ENCODE peak calls at places on chromosomes 13 and 19, in six cellular contexts. One of them, this sample, is unnamed.

GRCh38 chr13:45142440-45143345 is 22.4 kb downstream of the GTF2F2 start:
- DNase-seq in GM23338: no peak
- DNase-seq in hepatocyte: peak; percentile 7
- DNase-seq in neural progenitor cell: peak; percentile 5
- DNase-seq in PC-3: peak; percentile 67
- DNase-seq in SK-N-SH: no peak
- DNase-seq in this sample: no peak

GRCh38 chr13:31962661-31963345 is 68.8 kb upstream of the FRY start:
- DNase-seq in GM23338: no peak
- DNase-seq in hepatocyte: no peak
- DNase-seq in PC-3: no peak
- DNase-seq in SK-N-SH: no peak
- DNase-seq in neural progenitor cell: no peak
- DNase-seq in this sample: no peak

GRCh38 chr19:10294368-10294697 is 4.6 kb downstream of the ICAM5 start:
- DNase-seq in PC-3: no peak
- DNase-seq in neural progenitor cell: peak; percentile 72
- DNase-seq in hepatocyte: no peak
- DNase-seq in GM23338: peak; percentile 56
- DNase-seq in SK-N-SH: no peak
- DNase-seq in this sample: no peak

GRCh38 chr19:39030854-39031367 is 1.4 kb downstream of the FBXO27 start:
- DNase-seq in neural progenitor cell: no peak
- DNase-seq in GM23338: no peak
- DNase-seq in PC-3: no peak
- DNase-seq in SK-N-SH: no peak
- DNase-seq in hepatocyte: no peak
- DNase-seq in this sample: no peak

GRCh38 chr13:97125810-97126738 is 96.1 kb upstream of the MBNL2 start:
- DNase-seq in GM23338: no peak
- DNase-seq in PC-3: peak; percentile 61
- DNase-seq in neural progenitor cell: no peak
- DNase-seq in hepatocyte: peak; percentile 64
- DNase-seq in SK-N-SH: no peak
- DNase-seq in this sample: no peak

GRCh38 chr19:15300533-15301194 is 31.7 kb downstream of the BRD4 start:
- DNase-seq in GM23338: no peak
- DNase-seq in hepatocyte: no peak
- DNase-seq in neural progenitor cell: no peak
- DNase-seq in SK-N-SH: no peak
- DNase-seq in PC-3: no peak
- DNase-seq in this sample: no peak

GRCh38 chr19:46784262-46785053 is 3.9 kb downstream of the SLC1A5 start:
- DNase-seq in hepatocyte: peak; percentile 84
- DNase-seq in GM23338: peak; percentile 82
- DNase-seq in SK-N-SH: peak; percentile 64
- DNase-seq in neural progenitor cell: peak; percentile 74
- DNase-seq in PC-3: peak; percentile 80
- DNase-seq in this sample: peak; percentile 87

GRCh38 chr19:4909897-4910593 is 744 bp downstream of the UHRF1 start:
- DNase-seq in neural progenitor cell: peak; percentile 98
- DNase-seq in hepatocyte: peak; percentile 96
- DNase-seq in PC-3: peak; percentile 95
- DNase-seq in SK-N-SH: peak; percentile 99
- DNase-seq in GM23338: peak; percentile 97
- DNase-seq in this sample: peak; percentile 98

GRCh38 chr13:51935326-51936171 is 73.8 kb downstream of the CCDC70 start:
- DNase-seq in GM23338: peak; percentile 72
- DNase-seq in neural progenitor cell: peak; percentile 61
- DNase-seq in SK-N-SH: peak; percentile 49
- DNase-seq in hepatocyte: peak; percentile 49
- DNase-seq in PC-3: peak; percentile 44
- DNase-seq in this sample: no peak

GRCh38 chr19:46607441-46607841 is 6.3 kb downstream of the CALM3 start:
- DNase-seq in GM23338: no peak
- DNase-seq in PC-3: no peak
- DNase-seq in hepatocyte: no peak
- DNase-seq in neural progenitor cell: no peak
- DNase-seq in SK-N-SH: peak; percentile 6
- DNase-seq in this sample: no peak

GRCh38 chr13:97307882-97308624 is 85.9 kb downstream of the MBNL2 start:
- DNase-seq in GM23338: peak; percentile 38
- DNase-seq in neural progenitor cell: peak; percentile 50
- DNase-seq in SK-N-SH: peak; percentile 45
- DNase-seq in hepatocyte: no peak
- DNase-seq in PC-3: peak; percentile 68
- DNase-seq in this sample: no peak

GRCh38 chr13:50200988-50201387 is 185.7 kb downstream of the KCNRG start:
- DNase-seq in hepatocyte: peak; percentile 38
- DNase-seq in GM23338: no peak
- DNase-seq in SK-N-SH: no peak
- DNase-seq in neural progenitor cell: no peak
- DNase-seq in PC-3: no peak
- DNase-seq in this sample: no peak

GRCh38 chr19:45255611-45256157 is 4.6 kb downstream of the MARK4 start:
- DNase-seq in PC-3: no peak
- DNase-seq in neural progenitor cell: no peak
- DNase-seq in GM23338: no peak
- DNase-seq in hepatocyte: no peak
- DNase-seq in SK-N-SH: no peak
- DNase-seq in this sample: no peak

GRCh38 chr13:26619321-26619720 is 61.8 kb downstream of the WASF3 start:
- DNase-seq in hepatocyte: no peak
- DNase-seq in SK-N-SH: no peak
- DNase-seq in PC-3: peak; percentile 18
- DNase-seq in GM23338: no peak
- DNase-seq in neural progenitor cell: no peak
- DNase-seq in this sample: no peak

GRCh38 chr13:72751220-72751619 is 23.5 kb downstream of the BORA start:
- DNase-seq in GM23338: no peak
- DNase-seq in SK-N-SH: no peak
- DNase-seq in neural progenitor cell: no peak
- DNase-seq in PC-3: no peak
- DNase-seq in hepatocyte: no peak
- DNase-seq in this sample: no peak

GRCh38 chr19:55656552-55656951 is 1.7 kb downstream of the U2AF2 start:
- DNase-seq in PC-3: no peak
- DNase-seq in SK-N-SH: no peak
- DNase-seq in GM23338: no peak
- DNase-seq in neural progenitor cell: no peak
- DNase-seq in hepatocyte: no peak
- DNase-seq in this sample: no peak

GRCh38 chr19:55655648-55656040 is 809 bp downstream of the U2AF2 start:
- DNase-seq in PC-3: no peak
- DNase-seq in neural progenitor cell: no peak
- DNase-seq in GM23338: no peak
- DNase-seq in hepatocyte: no peak
- DNase-seq in SK-N-SH: no peak
- DNase-seq in this sample: no peak

GRCh38 chr19:55654833-55655647 is at the start of gene U2AF2:
- DNase-seq in hepatocyte: peak; percentile 97
- DNase-seq in neural progenitor cell: peak; percentile 96
- DNase-seq in PC-3: peak; percentile 95
- DNase-seq in GM23338: peak; percentile 93
- DNase-seq in SK-N-SH: peak; percentile 97
- DNase-seq in this sample: peak; percentile 92

GRCh38 chr19:55658846-55659459 is 4.1 kb downstream of the U2AF2 start:
- DNase-seq in SK-N-SH: no peak
- DNase-seq in GM23338: no peak
- DNase-seq in neural progenitor cell: no peak
- DNase-seq in PC-3: no peak
- DNase-seq in hepatocyte: no peak
- DNase-seq in this sample: no peak

GRCh38 chr19:55657004-55657747 is 2.3 kb downstream of the U2AF2 start:
- DNase-seq in PC-3: peak; percentile 51
- DNase-seq in SK-N-SH: no peak
- DNase-seq in hepatocyte: no peak
- DNase-seq in neural progenitor cell: no peak
- DNase-seq in GM23338: no peak
- DNase-seq in this sample: peak; percentile 14
- TF ChIP-seq EZH2phosphoT487 in PC-3: no peak
- TF ChIP-seq EZH2phosphoT487 in SK-N-SH: no peak
- TF ChIP-seq EZH2phosphoT487 in hepatocyte: no peak
- TF ChIP-seq EZH2phosphoT487 in neural progenitor cell: no peak
- TF ChIP-seq EZH2phosphoT487 in GM23338: no peak
- TF ChIP-seq EZH2phosphoT487 in this sample: no peak

GRCh38 chr19:51691122-51692064 is 1.7 kb upstream of the SPACA6 start:
- DNase-seq in GM23338: peak; percentile 89
- DNase-seq in PC-3: no peak
- DNase-seq in hepatocyte: peak; percentile 35
- DNase-seq in neural progenitor cell: peak; percentile 30
- DNase-seq in SK-N-SH: peak; percentile 42
- DNase-seq in this sample: no peak
- TF ChIP-seq EZH2phosphoT487 in GM23338: no peak
- TF ChIP-seq EZH2phosphoT487 in PC-3: no peak
- TF ChIP-seq EZH2phosphoT487 in hepatocyte: no peak
- TF ChIP-seq EZH2phosphoT487 in neural progenitor cell: no peak
- TF ChIP-seq EZH2phosphoT487 in SK-N-SH: no peak
- TF ChIP-seq EZH2phosphoT487 in this sample: no peak

DNA sequence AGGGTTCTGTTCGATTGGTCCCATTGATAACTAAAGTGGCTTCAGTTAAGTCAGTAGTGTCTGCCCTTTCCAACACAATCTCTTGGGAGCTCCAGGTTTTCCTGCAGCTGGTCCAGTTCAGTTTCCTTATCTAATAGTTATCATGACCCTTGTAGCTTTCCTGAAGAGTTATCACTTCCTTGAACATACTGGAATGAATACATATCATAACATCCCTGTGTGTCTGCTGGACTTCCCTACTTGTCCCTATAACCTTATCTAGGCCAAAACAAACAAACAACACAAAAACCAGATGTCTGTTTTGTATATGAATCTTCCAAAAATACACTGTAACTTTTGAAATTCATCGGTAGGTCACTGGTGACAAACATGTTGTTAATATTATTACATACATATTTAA is 167.6 kb downstream of the DCT start:
- DNase-seq in neural progenitor cell: no peak
- DNase-seq in GM23338: no peak
- DNase-seq in PC-3: no peak
- DNase-seq in hepatocyte: no peak
- DNase-seq in SK-N-SH: no peak
- DNase-seq in this sample: no peak
- TF ChIP-seq EZH2phosphoT487 in neural progenitor cell: no peak
- TF ChIP-seq EZH2phosphoT487 in GM23338: no peak
- TF ChIP-seq EZH2phosphoT487 in PC-3: no peak
- TF ChIP-seq EZH2phosphoT487 in hepatocyte: no peak
- TF ChIP-seq EZH2phosphoT487 in SK-N-SH: no peak
- TF ChIP-seq EZH2phosphoT487 in this sample: no peak

DNA sequence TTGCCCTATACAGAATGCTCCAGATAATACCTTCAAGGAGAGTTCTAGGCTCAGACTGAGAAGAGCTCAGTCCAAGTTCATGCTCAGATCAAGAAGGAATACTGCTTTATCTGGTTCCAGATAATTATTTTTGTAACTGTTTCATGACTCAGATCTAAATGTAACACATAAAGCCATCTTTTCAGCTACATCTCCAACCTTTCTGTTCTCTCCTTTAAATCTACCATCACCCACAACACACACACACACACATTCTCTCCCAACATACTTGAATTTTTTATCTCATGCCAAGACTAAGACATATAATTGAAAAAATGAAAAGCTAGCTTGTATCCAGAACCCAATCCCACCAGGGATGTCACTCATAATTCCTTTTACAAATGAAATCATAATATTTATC is 7.6 kb downstream of the KATNAL1 start:
- DNase-seq in GM23338: no peak
- DNase-seq in SK-N-SH: no peak
- DNase-seq in hepatocyte: no peak
- DNase-seq in neural progenitor cell: no peak
- DNase-seq in PC-3: no peak
- DNase-seq in this sample: no peak
- TF ChIP-seq EZH2phosphoT487 in GM23338: no peak
- TF ChIP-seq EZH2phosphoT487 in SK-N-SH: no peak
- TF ChIP-seq EZH2phosphoT487 in hepatocyte: no peak
- TF ChIP-seq EZH2phosphoT487 in neural progenitor cell: no peak
- TF ChIP-seq EZH2phosphoT487 in PC-3: no peak
- TF ChIP-seq EZH2phosphoT487 in this sample: no peak

GRCh38 chr19:19956431-19957075 is 55.8 kb downstream of the ZNF93 start:
- DNase-seq in PC-3: no peak
- DNase-seq in hepatocyte: no peak
- DNase-seq in SK-N-SH: no peak
- DNase-seq in GM23338: peak; percentile 98
- DNase-seq in neural progenitor cell: peak; percentile 87
- DNase-seq in this sample: no peak
- TF ChIP-seq EZH2phosphoT487 in PC-3: no peak
- TF ChIP-seq EZH2phosphoT487 in hepatocyte: no peak
- TF ChIP-seq EZH2phosphoT487 in SK-N-SH: no peak
- TF ChIP-seq EZH2phosphoT487 in GM23338: no peak
- TF ChIP-seq EZH2phosphoT487 in neural progenitor cell: no peak
- TF ChIP-seq EZH2phosphoT487 in this sample: no peak

DNA sequence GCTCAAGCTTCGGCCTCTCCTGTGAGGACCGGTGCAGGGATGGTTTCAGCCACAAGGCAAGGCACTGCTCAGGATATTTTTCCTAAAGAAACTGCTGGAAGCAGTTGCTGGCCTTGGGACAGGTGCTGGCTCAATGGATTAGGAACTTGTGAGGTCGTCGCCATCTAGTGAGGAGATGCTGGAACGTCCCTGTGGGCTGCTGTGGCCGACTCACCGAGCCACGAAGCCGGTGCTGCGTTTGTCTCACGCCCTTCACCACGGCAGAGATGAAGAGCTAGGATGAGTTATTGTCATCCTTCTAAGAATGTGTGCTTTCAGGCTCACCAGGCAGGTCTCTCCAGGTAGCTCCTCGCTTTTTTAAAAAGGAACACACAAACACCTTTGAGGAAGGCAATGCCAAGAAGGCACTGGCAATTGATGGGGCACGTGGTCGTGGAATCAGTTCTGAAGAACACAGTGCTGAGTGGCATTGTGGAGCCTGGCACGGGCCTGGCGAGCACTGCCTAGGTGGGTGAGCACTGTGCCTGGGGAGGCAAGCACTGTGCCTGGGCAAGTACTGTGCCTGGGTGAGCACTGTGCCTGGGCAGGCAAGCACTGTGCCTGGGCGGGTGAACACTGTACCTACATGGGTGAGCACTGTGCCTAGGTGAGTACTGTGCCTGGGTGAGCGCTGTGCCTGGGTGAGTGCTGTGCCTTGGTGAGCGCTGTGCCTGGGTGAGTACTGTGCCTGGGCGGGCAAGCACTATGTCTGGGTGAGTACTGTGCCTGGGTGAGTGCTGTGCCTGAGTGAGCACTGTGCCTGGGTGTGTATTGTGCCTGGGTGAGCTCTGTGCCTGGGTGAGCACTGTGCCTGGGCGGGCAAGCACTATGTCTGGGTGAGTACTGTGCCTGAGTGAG is 140.4 kb downstream of the TEX29 start:
- DNase-seq in SK-N-SH: peak; percentile 50
- DNase-seq in GM23338: peak; percentile 76
- DNase-seq in neural progenitor cell: peak; percentile 80
- DNase-seq in PC-3: peak; percentile 31
- DNase-seq in hepatocyte: peak; percentile 68
- DNase-seq in this sample: no peak
- TF ChIP-seq EZH2phosphoT487 in SK-N-SH: no peak
- TF ChIP-seq EZH2phosphoT487 in GM23338: no peak
- TF ChIP-seq EZH2phosphoT487 in neural progenitor cell: no peak
- TF ChIP-seq EZH2phosphoT487 in PC-3: no peak
- TF ChIP-seq EZH2phosphoT487 in hepatocyte: no peak
- TF ChIP-seq EZH2phosphoT487 in this sample: no peak

GRCh38 chr19:21439372-21439771 is 42.4 kb downstream of the ZNF493 start:
- DNase-seq in SK-N-SH: no peak
- DNase-seq in PC-3: peak; percentile 22
- DNase-seq in hepatocyte: peak; percentile 19
- DNase-seq in neural progenitor cell: no peak
- DNase-seq in GM23338: no peak
- DNase-seq in this sample: no peak
- TF ChIP-seq EZH2phosphoT487 in SK-N-SH: no peak
- TF ChIP-seq EZH2phosphoT487 in PC-3: no peak
- TF ChIP-seq EZH2phosphoT487 in hepatocyte: no peak
- TF ChIP-seq EZH2phosphoT487 in neural progenitor cell: no peak
- TF ChIP-seq EZH2phosphoT487 in GM23338: no peak
- TF ChIP-seq EZH2phosphoT487 in this sample: no peak

This sample was measured in MM.1S.